ENCODE peak calls at places on chromosomes 6 and 20, in five cellular contexts. R is cardiac fibroblast, F is astrocyte of the spinal cord, S is upper lobe of right lung, G is suprapubic skin. Q is an unnamed sample.

GRCh38 chr6:85126448-85127178 is 323.3 kb upstream of the NT5E start:
- DNase-seq in R (peak), F (peak), S (no peak), G (peak), Q (no peak)

GRCh38 chr6:14736231-14736953 is 509.5 kb upstream of the JARID2 start:
- DNase-seq in R (no peak), F (no peak), S (no peak), G (no peak), Q (no peak)

GRCh38 chr20:62120990-62121775 is 1.1 kb upstream of the LSM14B start:
- DNase-seq in R (peak), F (no peak), S (peak), G (peak), Q (no peak)

GRCh38 chr20:45358282-45359068 is 4.5 kb upstream of the SYS1 start:
- DNase-seq in R (peak), F (peak), S (peak), G (peak), Q (no peak)

GRCh38 chr6:108589244-108589730 is 28.6 kb downstream of the FOXO3 start:
- DNase-seq in R (peak), F (peak), S (peak), G (peak), Q (no peak)

GRCh38 chr6:104896914-104897313 is 37.2 kb upstream of the HACE1 start:
- DNase-seq in R (peak), F (peak), S (no peak), G (no peak), Q (no peak)

GRCh38 chr20:59945175-59945574 is 5.0 kb downstream of the FAM217B start:
- DNase-seq in R (no peak), F (no peak), S (no peak), G (no peak), Q (no peak)

GRCh38 chr6:6008648-6009421 is 2.1 kb upstream of the NRN1 start:
- DNase-seq in R (no peak), F (peak), S (peak), G (peak), Q (no peak)

GRCh38 chr6:167399051-167399387 is 74.1 kb downstream of the TTLL2 start:
- DNase-seq in R (no peak), F (no peak), S (peak), G (no peak), Q (no peak)

GRCh38 chr6:51273228-51273961 is 454.7 kb downstream of the TFAP2B start:
- DNase-seq in R (no peak), F (no peak), S (no peak), G (no peak), Q (no peak)

GRCh38 chr6:113182370-113183141 is 674.6 kb upstream of the MARCKS start:
- DNase-seq in R (peak), F (peak), S (no peak), G (no peak), Q (no peak)

GRCh38 chr20:1364106-1364505 is 28.7 kb downstream of the FKBP1A start:
- DNase-seq in R (no peak), F (no peak), S (no peak), G (no peak), Q (no peak)

GRCh38 chr6:118263929-118264486 is 284.1 kb upstream of the PLN start:
- DNase-seq in R (peak), F (peak), S (no peak), G (no peak), Q (no peak)

GRCh38 chr6:22147983-22148797 is 148.6 kb downstream of the PRL start:
- DNase-seq in R (peak), F (peak), S (no peak), G (no peak), Q (no peak)

GRCh38 chr6:160952633-160953281 is 38.8 kb upstream of the MAP3K4 start:
- DNase-seq in R (peak), F (no peak), S (no peak), G (no peak), Q (no peak)

GRCh38 chr20:58485326-58485725 is 29.9 kb downstream of the APCDD1L start:
- DNase-seq in R (no peak), F (no peak), S (no peak), G (no peak), Q (no peak)

GRCh38 chr6:43758617-43759050 is 11.4 kb upstream of the VEGFA start:
- DNase-seq in R (no peak), F (no peak), S (no peak), G (no peak), Q (peak)
- TF ChIP-seq CTCF in R (peak), F (peak), S (peak), G (no peak), Q (peak)

GRCh38 chr6:1688396-1688795 is 78.7 kb downstream of the FOXC1 start:
- DNase-seq in R (no peak), F (no peak), S (no peak), G (no peak), Q (no peak)

GRCh38 chr6:1687402-1687801 is 77.7 kb downstream of the FOXC1 start:
- DNase-seq in R (no peak), F (no peak), S (no peak), G (no peak), Q (no peak)

GRCh38 chr6:1689141-1689540 is 79.4 kb downstream of the FOXC1 start:
- DNase-seq in R (peak), F (no peak), S (no peak), G (no peak), Q (no peak)

GRCh38 chr6:1686117-1687098 is 76.7 kb downstream of the FOXC1 start:
- DNase-seq in R (peak), F (peak), S (no peak), G (no peak), Q (no peak)
- TF ChIP-seq CTCF in R (peak), F (peak), S (no peak), G (no peak), Q (peak)

GRCh38 chr20:47027042-47027441 is 132.4 kb downstream of the EYA2 start:
- DNase-seq in R (no peak), F (no peak), S (no peak), G (no peak), Q (no peak)
- TF ChIP-seq CTCF in R (no peak), F (no peak), S (no peak), G (no peak), Q (no peak)

DNA sequence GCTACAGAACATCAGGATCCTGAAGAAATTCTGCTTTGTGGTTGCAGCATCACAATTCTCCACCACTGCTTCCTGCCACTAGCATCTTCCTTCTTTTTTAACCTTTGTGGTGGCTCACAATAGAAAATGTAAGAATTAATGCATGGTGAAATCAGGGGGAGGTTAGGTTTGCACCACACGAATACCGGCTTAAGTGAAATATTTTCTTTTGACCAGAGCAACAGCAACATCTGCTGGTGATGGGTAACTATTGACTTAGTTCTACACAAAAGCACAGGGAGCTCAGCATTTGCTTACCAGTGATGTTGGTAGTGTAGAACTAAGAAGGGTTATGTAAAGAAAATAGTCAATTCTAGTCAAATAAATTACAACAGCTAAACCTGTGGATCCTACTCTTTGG is 280.5 kb downstream of the SYNE1 start:
- DNase-seq in R (peak), F (peak), S (no peak), G (no peak), Q (no peak)
- TF ChIP-seq CTCF in R (peak), F (peak), S (peak), G (no peak), Q (peak)

DNA sequence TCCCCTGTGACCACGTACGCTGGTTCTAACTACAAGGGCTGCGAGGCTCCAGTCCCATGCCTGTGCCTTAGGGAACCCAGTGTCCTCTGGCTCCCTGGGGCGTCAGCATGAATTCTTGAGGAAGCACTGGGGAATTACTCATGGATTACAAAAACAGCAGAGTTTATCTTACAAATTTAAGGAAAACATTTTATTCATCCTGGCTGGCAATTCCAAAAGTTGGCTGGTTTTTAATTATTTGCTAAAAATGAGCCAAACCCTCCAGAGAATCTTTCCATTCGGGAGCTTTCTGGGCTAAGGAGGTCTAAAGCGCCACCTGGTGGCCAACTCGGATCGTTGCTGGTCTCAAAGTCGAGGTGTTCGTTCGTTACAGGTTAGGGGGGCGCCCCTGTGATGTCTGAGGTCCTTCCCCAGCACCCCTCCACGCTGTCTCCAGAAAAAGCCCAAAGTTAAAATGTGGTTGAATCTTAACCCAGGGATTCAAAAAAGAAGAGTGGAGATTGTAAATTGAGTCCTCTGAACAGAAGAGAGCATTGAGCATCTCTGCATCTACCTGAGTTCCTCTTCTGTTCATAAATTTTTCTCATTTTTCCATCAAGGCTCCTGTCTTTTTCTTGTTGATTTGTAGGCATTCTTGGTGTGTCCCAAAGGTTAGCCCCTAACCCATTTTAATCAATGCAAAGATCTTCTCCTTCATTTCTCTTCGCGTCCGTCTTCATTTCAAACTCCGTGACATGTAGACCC is 99.4 kb downstream of the BFSP1 start:
- DNase-seq in R (peak), F (peak), S (peak), G (no peak), Q (no peak)
- TF ChIP-seq CTCF in R (peak), F (peak), S (peak), G (peak), Q (peak)

DNA sequence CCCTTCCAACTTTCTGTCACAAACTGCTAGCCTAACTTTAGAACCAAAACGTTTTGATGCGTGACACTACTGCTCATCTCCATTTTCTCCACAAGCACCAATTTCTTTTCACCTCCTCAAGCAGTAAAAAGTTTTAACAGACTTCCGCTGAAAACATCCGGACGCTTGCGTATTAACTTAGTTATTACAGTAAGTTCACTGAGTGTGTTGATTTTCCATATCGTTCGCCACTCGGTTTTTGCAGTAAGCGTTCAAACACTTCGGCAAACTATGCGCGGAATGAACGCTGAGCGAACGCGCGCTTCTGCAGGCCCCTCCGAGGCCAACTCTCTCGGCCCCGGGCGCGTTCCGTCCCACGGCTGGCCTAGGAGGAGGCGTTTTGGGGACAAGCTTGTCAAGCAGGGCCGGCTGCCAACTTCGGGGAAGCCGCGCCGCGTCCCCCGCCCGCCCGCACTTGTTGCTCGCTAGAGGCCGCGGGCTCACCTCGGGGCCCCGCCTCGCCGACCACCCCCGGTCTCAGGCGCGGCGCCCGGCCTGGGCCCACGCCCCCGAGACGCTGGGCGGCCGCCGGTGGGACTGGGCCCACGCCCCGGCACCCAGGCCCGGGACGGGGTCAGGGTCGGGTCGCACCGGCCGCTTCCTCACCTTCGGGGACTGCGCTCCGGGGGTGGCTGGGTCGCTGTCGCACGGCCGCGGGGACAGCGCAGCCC is 945 bp downstream of the PHF10 start:
- DNase-seq in R (peak), F (peak), S (peak), G (peak), Q (no peak)
- TF ChIP-seq CTCF in R (no peak), F (no peak), S (no peak), G (no peak), Q (no peak)

DNA sequence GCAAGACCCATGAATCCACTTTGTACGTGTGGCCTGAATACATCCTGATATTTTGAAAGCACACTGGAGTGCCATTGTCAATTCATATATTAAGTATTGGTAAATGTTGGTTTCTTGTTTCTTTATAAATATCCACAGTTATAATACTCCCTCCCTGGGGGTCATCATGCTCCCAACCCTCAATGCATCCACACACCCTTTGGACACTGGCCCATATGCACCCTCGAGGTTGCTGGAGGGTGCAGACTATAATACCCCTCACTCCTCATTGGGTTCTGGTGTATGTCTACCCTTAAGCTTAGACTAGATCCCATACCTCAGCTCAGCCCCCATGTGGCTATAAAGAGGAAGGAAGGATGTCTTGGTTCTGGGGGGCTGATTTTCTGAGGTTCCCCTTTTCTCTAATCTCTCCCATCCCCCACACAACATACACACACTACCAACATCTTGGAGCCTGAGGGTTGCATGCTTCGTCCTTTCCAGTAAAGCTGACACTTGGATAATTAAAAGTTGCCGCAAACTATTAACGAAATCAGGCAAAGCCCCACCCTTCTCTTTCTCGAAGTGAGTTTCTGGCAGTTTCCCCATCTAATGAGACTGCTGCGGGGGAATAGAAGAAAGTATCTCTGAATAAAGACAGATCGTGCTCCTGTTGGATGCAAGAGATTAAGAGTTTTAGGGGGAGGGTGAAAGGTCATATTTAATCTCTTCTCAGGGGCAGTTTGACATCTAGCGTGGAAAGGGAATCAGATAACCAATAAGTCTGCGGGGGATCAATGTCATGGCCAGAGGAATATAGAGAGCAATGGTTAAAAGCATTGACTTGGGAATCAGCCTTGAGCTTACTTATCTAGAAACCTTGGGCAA is 7.4 kb downstream of the PIM1 start:
- DNase-seq in R (no peak), F (no peak), S (no peak), G (no peak), Q (no peak)
- TF ChIP-seq CTCF in R (no peak), F (no peak), S (no peak), G (no peak), Q (no peak)